ENCODE peak calls at places on chromosome 14, in seven cellular contexts. I is pancreas; N is HCT116; Y is stimulated activated CD4-positive, alpha-beta T cell treated with anti-CD3 and anti-CD28 coated beads, TNF-alpha, amount 100 ng/mL, for 4 hours; J is naive thymus-derived CD4-positive, alpha-beta T cell; F is left lobe of liver; H is DMS153. Z is an unnamed sample.
A peak's percentile ranks its signal among the peaks of the same experiment; 100 is the strongest.

GRCh38 chr14:50015708-50016107 is 100.7 kb downstream of the VCPKMT start:
- DNase-seq in I (no peak), N (no peak), Y (no peak), J (no peak), F (no peak), H (no peak), Z (no peak)

GRCh38 chr14:50943943-50944646 is at the start of gene PYGL:
- DNase-seq in I (peak; percentile 59), N (peak; percentile 43), Y (no peak), J (peak; percentile 47), F (peak; percentile 90), H (no peak), Z (peak; percentile 47)

GRCh38 chr14:61122862-61123261 is 141.8 kb downstream of the SLC38A6 start:
- DNase-seq in I (no peak), N (no peak), Y (no peak), J (no peak), F (no peak), H (no peak), Z (no peak)

GRCh38 chr14:96979611-96980074 is 182.5 kb downstream of the VRK1 start:
- DNase-seq in I (no peak), N (no peak), Y (no peak), J (no peak), F (no peak), H (no peak), Z (no peak)

GRCh38 chr14:64026600-64026999 is 173.8 kb downstream of the SYNE2 start:
- DNase-seq in I (no peak), N (no peak), Y (no peak), J (no peak), F (no peak), H (no peak), Z (no peak)

GRCh38 chr14:70641548-70642312 is at the start of gene TTC9:
- DNase-seq in I (peak; percentile 21), N (no peak), Y (no peak), J (peak; percentile 58), F (no peak), H (no peak), Z (peak; percentile 46)

GRCh38 chr14:93962701-93963601 is 13.4 kb downstream of the ASB2 start:
- DNase-seq in I (no peak), N (no peak), Y (no peak), J (peak; percentile 59), F (no peak), H (no peak), Z (peak; percentile 53)

GRCh38 chr14:86575141-86575540 is 1045.2 kb downstream of the FLRT2 start:
- DNase-seq in I (no peak), N (no peak), Y (no peak), J (no peak), F (no peak), H (no peak), Z (no peak)

GRCh38 chr14:65637780-65638179 is 225.2 kb downstream of the FUT8 start:
- DNase-seq in I (no peak), N (no peak), Y (no peak), J (peak; percentile 52), F (no peak), H (no peak), Z (peak; percentile 70)

GRCh38 chr14:100711117-100711462 is 15.6 kb upstream of the DLK1 start:
- DNase-seq in I (peak; percentile 85), N (no peak), Y (no peak), J (no peak), F (no peak), H (no peak), Z (no peak)

GRCh38 chr14:71602524-71602923 is 329.7 kb upstream of the RGS6 start:
- DNase-seq in I (no peak), N (no peak), Y (no peak), J (no peak), F (no peak), H (no peak), Z (no peak)

GRCh38 chr14:85443001-85443400 is 86.9 kb upstream of the FLRT2 start:
- DNase-seq in I (no peak), N (no peak), Y (no peak), J (no peak), F (no peak), H (no peak), Z (no peak)

GRCh38 chr14:33509927-33510535 is 440.8 kb downstream of the EGLN3 start:
- DNase-seq in I (no peak), N (no peak), Y (no peak), J (no peak), F (no peak), H (no peak), Z (no peak)

GRCh38 chr14:103630364-103631108 is 1.5 kb downstream of the KLC1 start:
- DNase-seq in I (no peak), N (no peak), Y (no peak), J (no peak), F (no peak), H (no peak), Z (no peak)

GRCh38 chr14:78758333-78758732 is 588.2 kb downstream of the NRXN3 start:
- DNase-seq in I (no peak), N (peak; percentile 4), Y (no peak), J (no peak), F (no peak), H (peak; percentile 71), Z (no peak)

GRCh38 chr14:52018252-52018651 is 28.9 kb downstream of the RTRAF start:
- DNase-seq in I (no peak), N (no peak), Y (no peak), J (no peak), F (no peak), H (no peak), Z (no peak)

GRCh38 chr14:91103116-91103515 is 10.8 kb upstream of the DGLUCY start:
- DNase-seq in I (no peak), N (no peak), Y (no peak), J (no peak), F (no peak), H (no peak), Z (no peak)

GRCh38 chr14:50928002-50928635 is 16.2 kb downstream of the PYGL start:
- DNase-seq in I (no peak), N (no peak), Y (no peak), J (no peak), F (no peak), H (no peak), Z (no peak)

GRCh38 chr14:91985008-91985407 is 37.5 kb upstream of the FBLN5 start:
- DNase-seq in I (no peak), N (no peak), Y (no peak), J (no peak), F (no peak), H (no peak), Z (no peak)

GRCh38 chr14:69985456-69985855 is 106.2 kb downstream of the SMOC1 start:
- DNase-seq in I (no peak), N (no peak), Y (no peak), J (no peak), F (no peak), H (no peak), Z (no peak)

GRCh38 chr14:37615582-37616289 is 20.3 kb downstream of the TTC6 start:
- DNase-seq in I (no peak), N (no peak), Y (no peak), J (no peak), F (no peak), H (no peak), Z (no peak)

GRCh38 chr14:49971156-49972141 is 78.6 kb downstream of the ARF6 start:
- DNase-seq in I (no peak), N (no peak), Y (no peak), J (peak; percentile 59), F (no peak), H (peak; percentile 29), Z (peak; percentile 70)

GRCh38 chr14:68788275-68789001 is 4.4 kb downstream of the ZFP36L1 start:
- DNase-seq in I (no peak), N (no peak), Y (no peak), J (no peak), F (no peak), H (no peak), Z (no peak)

GRCh38 chr14:33948143-33948962 is 2.5 kb downstream of the EGLN3 start:
- DNase-seq in I (no peak), N (no peak), Y (no peak), J (no peak), F (no peak), H (no peak), Z (no peak)

GRCh38 chr14:53109028-53109687 is 44.0 kb downstream of the DDHD1 start:
- DNase-seq in I (no peak), N (no peak), Y (peak; percentile 30), J (peak; percentile 55), F (no peak), H (no peak), Z (peak; percentile 62)

GRCh38 chr14:50667491-50668007 is 557 bp downstream of the SAV1 start:
- DNase-seq in I (peak; percentile 53), N (no peak), Y (peak; percentile 3), J (no peak), F (no peak), H (no peak), Z (no peak)

GRCh38 chr14:30194769-30195168 is 267.1 kb upstream of the PRKD1 start:
- DNase-seq in I (no peak), N (no peak), Y (no peak), J (no peak), F (no peak), H (no peak), Z (no peak)

GRCh38 chr14:80059041-80059440 is 152.3 kb downstream of the DIO2 start:
- DNase-seq in I (no peak), N (no peak), Y (no peak), J (no peak), F (no peak), H (no peak), Z (no peak)

GRCh38 chr14:63773504-63773903 is 45.6 kb upstream of the SGPP1 start:
- DNase-seq in I (no peak), N (no peak), Y (no peak), J (no peak), F (no peak), H (no peak), Z (no peak)

Z was measured in activated naive CD8-positive, alpha-beta T cell treated with anti-CD3 and anti-CD28 coated beads for 36 hours.